ENCODE peak calls at places on chromosome 22, in nine cellular contexts. T is kidney, A is GM06990, D is left lung, R is astrocyte of the spinal cord, W is epithelial cell of esophagus, K is dorsolateral prefrontal cortex, N is ascending aorta, L is gastrocnemius medialis. F is an unnamed sample.

GRCh38 chr22:50040717-50041116 is 17.4 kb downstream of the TTLL8 start:
- DNase-seq in T (peak), A (no peak), D (peak), R (no peak), W (no peak), K (peak), N (no peak), L (no peak), F (no peak)

GRCh38 chr22:50724616-50725015 is 13.4 kb upstream of the ACR start:
- DNase-seq in T (peak), A (no peak), D (no peak), R (no peak), W (no peak), K (no peak), N (no peak), L (no peak), F (no peak)

GRCh38 chr22:17706451-17706900 is 67.8 kb downstream of the BID start:
- DNase-seq in T (no peak), A (peak), D (peak), R (peak), W (peak), K (no peak), N (peak), L (peak), F (no peak)

GRCh38 chr22:46140989-46141928 is 9.1 kb upstream of the PPARA start:
- DNase-seq in T (peak), A (no peak), D (no peak), R (no peak), W (no peak), K (no peak), N (no peak), L (no peak), F (no peak)

GRCh38 chr22:27542602-27543001 is 259.0 kb downstream of the MN1 start:
- DNase-seq in T (no peak), A (no peak), D (no peak), R (no peak), W (no peak), K (no peak), N (no peak), L (no peak), F (no peak)

GRCh38 chr22:17749605-17750395 is 24.5 kb downstream of the BID start:
- DNase-seq in T (no peak), A (no peak), D (no peak), R (no peak), W (no peak), K (no peak), N (no peak), L (no peak), F (no peak)

GRCh38 chr22:27195104-27195503 is 537.7 kb downstream of the MIAT start:
- DNase-seq in T (no peak), A (no peak), D (no peak), R (no peak), W (no peak), K (no peak), N (no peak), L (no peak), F (no peak)

GRCh38 chr22:49322861-49323622 is 504.6 kb downstream of the BRD1 start:
- DNase-seq in T (peak), A (no peak), D (peak), R (no peak), W (no peak), K (peak), N (no peak), L (no peak), F (no peak)

DNA sequence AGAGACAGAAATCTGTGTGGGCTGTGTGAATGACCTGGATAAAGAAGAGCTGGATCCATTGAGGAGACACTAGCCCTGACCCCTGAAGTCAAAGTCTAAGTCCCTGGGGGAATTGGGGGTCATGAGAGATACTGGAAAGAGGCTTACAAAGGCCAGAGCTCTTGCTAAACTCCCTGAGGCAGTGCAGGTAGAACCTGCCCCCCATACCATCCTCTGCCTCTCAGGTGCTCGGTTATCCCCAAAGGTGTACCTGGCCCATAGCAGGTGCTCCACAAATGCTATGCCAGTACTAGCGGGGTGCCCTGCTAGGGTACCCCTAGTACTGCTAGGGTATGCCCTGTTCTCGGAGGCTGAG is 19.1 kb upstream of the SCARF2 start:
- DNase-seq in T (peak), A (no peak), D (no peak), R (no peak), W (no peak), K (no peak), N (no peak), L (no peak), F (no peak)
- TF ChIP-seq CTCF in T (no peak), A (no peak), D (no peak), R (no peak), W (no peak), K (no peak), N (no peak), L (no peak), F (no peak)

GRCh38 chr22:43742551-43742950 is 69.6 kb downstream of the EFCAB6 start:
- DNase-seq in T (no peak), A (no peak), D (no peak), R (no peak), W (no peak), K (no peak), N (no peak), L (no peak), F (no peak)

GRCh38 chr22:43743929-43744643 is 68.0 kb downstream of the EFCAB6 start:
- DNase-seq in T (no peak), A (no peak), D (no peak), R (no peak), W (no peak), K (no peak), N (no peak), L (no peak), F (no peak)

GRCh38 chr22:43745783-43746356 is 66.2 kb downstream of the EFCAB6 start:
- DNase-seq in T (no peak), A (no peak), D (no peak), R (no peak), W (no peak), K (no peak), N (no peak), L (no peak), F (no peak)

GRCh38 chr22:43740587-43741270 is 71.4 kb downstream of the EFCAB6 start:
- DNase-seq in T (no peak), A (no peak), D (no peak), R (no peak), W (no peak), K (no peak), N (no peak), L (no peak), F (no peak)

DNA sequence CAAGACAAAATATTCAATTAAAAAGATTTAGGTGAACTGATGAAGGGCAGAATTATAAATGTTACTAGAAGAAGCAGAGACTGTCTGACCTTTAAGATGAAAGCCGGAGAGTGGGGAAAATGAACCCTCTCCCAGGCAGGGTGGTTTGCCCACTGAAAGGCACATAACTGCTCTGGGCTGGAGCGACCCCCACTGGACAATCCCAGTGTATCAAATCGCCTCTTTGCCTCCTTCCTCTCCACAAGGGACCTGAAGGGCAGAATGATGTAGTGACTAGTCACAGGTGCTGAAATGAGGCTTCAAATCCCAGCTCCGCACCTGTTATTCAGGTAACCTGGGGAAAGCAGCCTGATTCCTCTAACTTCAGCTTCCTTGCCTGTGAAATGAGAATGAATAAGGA is 69.0 kb downstream of the EFCAB6 start:
- DNase-seq in T (no peak), A (no peak), D (no peak), R (no peak), W (no peak), K (no peak), N (no peak), L (no peak), F (no peak)
- TF ChIP-seq CTCF in T (no peak), A (peak), D (no peak), R (peak), W (no peak), K (no peak), N (no peak), L (no peak), F (no peak)

GRCh38 chr22:22976033-22976922 is 88.7 kb downstream of the IGLL5 start:
- DNase-seq in T (no peak), A (no peak), D (no peak), R (no peak), W (no peak), K (no peak), N (no peak), L (no peak), F (no peak)
- TF ChIP-seq CTCF in T (no peak), A (no peak), D (no peak), R (no peak), W (no peak), K (no peak), N (no peak), L (no peak), F (no peak)

GRCh38 chr22:20117656-20118571 is 888 bp upstream of the TRMT2A start:
- DNase-seq in T (peak), A (peak), D (no peak), R (no peak), W (peak), K (peak), N (no peak), L (no peak), F (no peak)

GRCh38 chr22:20116376-20116950 is 559 bp downstream of the RANBP1 start:
- DNase-seq in T (no peak), A (no peak), D (no peak), R (no peak), W (no peak), K (no peak), N (no peak), L (no peak), F (no peak)

GRCh38 chr22:20115691-20116375 is at the start of gene RANBP1:
- DNase-seq in T (peak), A (no peak), D (no peak), R (no peak), W (no peak), K (no peak), N (no peak), L (no peak), F (no peak)

GRCh38 chr22:20118572-20119020 is 1.6 kb upstream of the TRMT2A start:
- DNase-seq in T (peak), A (no peak), D (no peak), R (no peak), W (no peak), K (no peak), N (no peak), L (no peak), F (no peak)

GRCh38 chr22:20116951-20117645 is at the start of gene TRMT2A:
- DNase-seq in T (peak), A (peak), D (peak), R (peak), W (peak), K (peak), N (peak), L (peak), F (peak)
- TF ChIP-seq CTCF in T (no peak), A (no peak), D (peak), R (no peak), W (no peak), K (peak), N (peak), L (peak), F (no peak)

GRCh38 chr22:30637701-30638114 is 2.1 kb downstream of the SLC35E4 start:
- DNase-seq in T (no peak), A (no peak), D (no peak), R (no peak), W (no peak), K (no peak), N (no peak), L (no peak), F (no peak)

GRCh38 chr22:30636226-30637077 is 871 bp downstream of the SLC35E4 start:
- DNase-seq in T (peak), A (no peak), D (peak), R (peak), W (peak), K (peak), N (no peak), L (peak), F (no peak)

GRCh38 chr22:30640361-30640760 is 4.8 kb downstream of the SLC35E4 start:
- DNase-seq in T (peak), A (no peak), D (no peak), R (no peak), W (no peak), K (no peak), N (no peak), L (no peak), F (no peak)

GRCh38 chr22:30634477-30635233 is 926 bp upstream of the SLC35E4 start:
- DNase-seq in T (peak), A (peak), D (peak), R (peak), W (peak), K (peak), N (peak), L (peak), F (peak)

DNA sequence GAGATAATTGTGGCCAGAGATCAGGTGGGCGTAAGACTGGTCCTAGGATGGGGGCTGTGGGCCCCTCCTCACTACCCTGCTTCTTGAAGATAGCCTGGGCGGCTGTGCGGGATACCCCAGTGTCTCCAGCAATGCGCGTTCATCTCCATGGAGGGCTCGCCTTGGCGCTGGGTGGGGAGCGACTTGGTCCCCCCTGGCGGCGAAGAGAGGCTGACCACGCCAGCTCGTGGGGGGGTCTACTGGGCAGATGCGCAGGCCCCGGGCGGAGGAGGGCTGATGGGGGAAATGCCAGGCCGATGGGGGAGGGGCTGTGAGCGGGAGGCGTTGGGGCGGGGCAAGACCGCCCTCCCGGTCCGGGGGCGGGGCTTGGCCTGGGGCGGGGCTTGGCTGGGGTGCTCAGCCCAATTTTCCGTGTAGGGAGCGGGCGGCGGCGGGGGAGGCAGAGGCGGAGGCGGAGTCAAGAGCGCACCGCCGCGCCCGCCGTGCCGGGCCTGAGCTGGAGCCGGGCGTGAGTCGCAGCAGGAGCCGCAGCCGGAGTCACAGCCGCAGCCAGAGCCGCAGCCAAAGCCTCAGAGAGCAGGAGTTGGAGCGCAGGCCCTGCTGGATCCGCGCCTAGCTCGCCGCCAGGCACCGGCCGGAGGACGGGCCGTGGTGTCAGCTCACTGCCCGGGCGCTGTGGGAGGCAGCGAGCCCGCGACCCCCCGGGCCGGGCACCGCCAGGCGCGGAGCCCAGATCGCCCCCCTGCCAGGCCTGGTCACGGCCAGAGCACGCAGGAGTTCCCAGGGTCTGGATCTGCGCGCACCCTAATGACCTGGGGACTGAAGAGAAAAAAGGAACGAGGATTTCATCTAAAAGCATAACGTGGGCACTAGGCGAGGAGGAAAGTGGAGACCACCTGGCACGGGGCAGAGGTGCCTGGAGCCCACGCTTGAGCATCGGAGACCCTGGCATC is at the start of gene SLC35E4:
- DNase-seq in T (peak), A (peak), D (peak), R (peak), W (peak), K (peak), N (peak), L (peak), F (peak)
- TF ChIP-seq CTCF in T (no peak), A (no peak), D (peak), R (peak), W (no peak), K (peak), N (peak), L (peak), F (peak)

GRCh38 chr22:44444341-44445306 is 53.4 kb downstream of the RTL6 start:
- DNase-seq in T (peak), A (no peak), D (peak), R (no peak), W (no peak), K (no peak), N (peak), L (no peak), F (no peak)
- TF ChIP-seq CTCF in T (no peak), A (peak), D (no peak), R (peak), W (no peak), K (no peak), N (no peak), L (no peak), F (no peak)

GRCh38 chr22:43828711-43829447 is 16.8 kb upstream of the EFCAB6 start:
- DNase-seq in T (peak), A (no peak), D (peak), R (peak), W (no peak), K (no peak), N (peak), L (peak), F (no peak)
- TF ChIP-seq CTCF in T (no peak), A (peak), D (no peak), R (peak), W (no peak), K (peak), N (no peak), L (no peak), F (no peak)

DNA sequence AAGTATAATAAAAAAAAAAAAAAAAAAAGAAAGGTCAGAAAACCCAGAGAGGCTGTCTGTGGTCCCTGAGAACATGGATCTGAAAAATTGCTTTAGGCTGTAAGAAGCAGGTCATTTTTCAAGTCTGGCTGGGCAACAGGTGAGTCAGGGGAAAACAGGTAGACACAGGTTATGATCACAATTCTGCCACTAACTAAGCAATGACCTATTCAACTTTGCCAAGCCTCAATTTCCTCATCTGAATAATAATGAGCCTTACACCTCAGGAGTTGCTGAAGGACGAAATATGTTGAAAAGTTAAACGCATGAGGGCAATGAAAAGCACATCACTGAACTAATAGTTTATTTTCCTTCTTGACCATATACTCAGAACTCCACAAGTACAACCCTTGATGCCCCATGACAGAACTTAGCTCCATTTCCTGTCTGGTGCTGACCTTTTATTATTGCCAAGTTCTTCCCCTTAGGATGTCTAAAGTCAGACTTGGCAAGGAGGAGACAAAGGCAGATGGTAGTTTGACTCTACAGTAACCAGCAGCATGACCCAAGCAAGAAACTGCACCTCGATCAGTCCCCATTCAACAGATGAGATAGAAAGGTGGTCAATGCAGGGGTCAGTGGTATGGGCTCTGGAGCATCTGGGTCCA is 93.6 kb downstream of the SYN3 start:
- DNase-seq in T (no peak), A (no peak), D (no peak), R (no peak), W (peak), K (no peak), N (no peak), L (no peak), F (no peak)
- TF ChIP-seq CTCF in T (no peak), A (no peak), D (no peak), R (no peak), W (no peak), K (no peak), N (no peak), L (no peak), F (no peak)

DNA sequence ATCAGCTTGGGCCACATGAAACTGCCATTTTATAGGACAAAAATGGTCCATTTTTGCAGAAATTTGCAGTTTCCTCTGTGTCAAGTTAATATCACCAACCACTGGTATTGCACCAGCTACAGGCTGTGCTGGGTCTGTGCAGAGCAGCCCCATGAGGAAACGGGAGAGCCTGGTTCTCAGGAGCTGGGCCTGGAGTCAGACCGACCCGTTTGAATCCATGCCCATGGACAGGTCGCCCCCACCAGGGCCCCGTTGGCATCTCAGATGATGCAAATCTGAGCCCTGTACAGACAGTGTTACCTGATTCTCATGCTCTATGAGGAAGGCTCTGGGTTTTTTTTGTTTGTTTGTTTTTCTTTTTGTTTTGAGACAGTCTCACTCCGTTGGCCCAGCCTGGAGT is 9.8 kb upstream of the SEC14L6 start:
- DNase-seq in T (no peak), A (no peak), D (no peak), R (no peak), W (no peak), K (no peak), N (no peak), L (no peak), F (no peak)
- TF ChIP-seq CTCF in T (no peak), A (peak), D (no peak), R (no peak), W (no peak), K (no peak), N (no peak), L (no peak), F (no peak)

GRCh38 chr22:44261861-44262595 is 50.7 kb downstream of the SHISAL1 start:
- DNase-seq in T (no peak), A (no peak), D (no peak), R (no peak), W (no peak), K (peak), N (no peak), L (no peak), F (no peak)

GRCh38 chr22:44260216-44261035 is 52.3 kb downstream of the SHISAL1 start:
- DNase-seq in T (no peak), A (no peak), D (no peak), R (no peak), W (no peak), K (peak), N (peak), L (no peak), F (peak)

GRCh38 chr22:44256860-44257560 is 55.7 kb downstream of the SHISAL1 start:
- DNase-seq in T (no peak), A (no peak), D (no peak), R (no peak), W (no peak), K (no peak), N (no peak), L (no peak), F (no peak)

GRCh38 chr22:44261164-44261860 is 51.4 kb downstream of the SHISAL1 start:
- DNase-seq in T (no peak), A (no peak), D (no peak), R (no peak), W (no peak), K (peak), N (peak), L (no peak), F (peak)

GRCh38 chr22:44259366-44260215 is 53.2 kb downstream of the SHISAL1 start:
- DNase-seq in T (no peak), A (no peak), D (no peak), R (no peak), W (no peak), K (no peak), N (peak), L (no peak), F (no peak)
- TF ChIP-seq CTCF in T (no peak), A (no peak), D (no peak), R (no peak), W (no peak), K (no peak), N (no peak), L (no peak), F (no peak)